ENCODE peak calls at places on chromosomes 2 and 18, in seven cellular contexts. Q is heart left ventricle, A is upper lobe of right lung, G is mesendoderm, Y is pancreas, M is GM23248, X is neuronal stem cell. H is an unnamed sample.

GRCh38 chr2:223548194-223548593 is 54.0 kb downstream of the SCG2 start:
- DNase-seq in X (no peak), G (no peak), A (no peak), M (no peak), Q (no peak), Y (no peak), H (no peak)

GRCh38 chr2:240322231-240322955 is 113.1 kb upstream of the GPC1 start:
- DNase-seq in G (no peak), M (peak; percentile 23), Q (no peak), X (no peak), A (no peak), Y (no peak), H (no peak)

GRCh38 chr2:107730898-107731297 is 95.8 kb upstream of the RGPD4 start:
- DNase-seq in A (no peak), X (no peak), M (peak; percentile 2), Y (no peak), Q (no peak), G (no peak), H (no peak)

GRCh38 chr18:5294618-5295230 is 802 bp downstream of the ZBTB14 start:
- DNase-seq in X (peak; percentile 54), Y (peak; percentile 70), A (peak; percentile 86), Q (peak; percentile 63), M (no peak), G (peak; percentile 85), H (peak; percentile 33)

GRCh38 chr2:28705743-28706142 is 45.9 kb upstream of the PPP1CB start:
- DNase-seq in A (no peak), M (no peak), X (no peak), Q (no peak), G (no peak), Y (no peak), H (no peak)

GRCh38 chr18:77052297-77052645 is 80.3 kb downstream of the MBP start:
- DNase-seq in M (no peak), Q (no peak), A (no peak), Y (peak; percentile 14), G (no peak), X (no peak), H (no peak)

GRCh38 chr2:12965540-12966269 is 249.0 kb downstream of the TRIB2 start:
- DNase-seq in Q (no peak), M (peak; percentile 86), Y (no peak), G (peak; percentile 56), X (no peak), A (no peak), H (peak; percentile 24)

GRCh38 chr18:46660955-46661749 is 4.1 kb upstream of the LOXHD1 start:
- DNase-seq in M (peak; percentile 55), G (peak; percentile 76), A (no peak), Y (no peak), X (peak; percentile 40), Q (no peak), H (peak; percentile 70)

GRCh38 chr2:58006256-58006951 is 40.2 kb upstream of the VRK2 start:
- DNase-seq in X (no peak), Y (no peak), M (no peak), A (no peak), Q (no peak), G (no peak), H (no peak)

GRCh38 chr2:143530753-143531152 is 401.5 kb downstream of the ARHGAP15 start:
- DNase-seq in A (no peak), Y (no peak), G (no peak), Q (no peak), M (no peak), X (no peak), H (no peak)

GRCh38 chr2:184628051-184628450 is 29.7 kb downstream of the ZNF804A start:
- DNase-seq in Q (no peak), M (no peak), G (no peak), A (no peak), X (no peak), Y (no peak), H (no peak)

GRCh38 chr2:120218181-120218580 is 5.0 kb downstream of the TMEM185B start:
- DNase-seq in G (no peak), Y (no peak), A (no peak), M (no peak), Q (no peak), X (no peak), H (no peak)

GRCh38 chr2:102844911-102845310 is 83.1 kb downstream of the TMEM182 start:
- DNase-seq in G (no peak), Q (no peak), M (no peak), X (no peak), Y (no peak), A (no peak), H (no peak)
- H3K4me3 ChIP-seq in G (no peak overlapping the region), Q (no peak overlapping the region), M (no peak overlapping the region), X (no peak overlapping the region), Y (no peak overlapping the region), A (no peak overlapping the region), H (no peak overlapping the region)

GRCh38 chr2:238739668-238740067 is 108.2 kb upstream of the TWIST2 start:
- DNase-seq in G (no peak), Y (no peak), A (no peak), Q (no peak), M (no peak), X (no peak), H (peak; percentile 21)
- H3K4me1 ChIP-seq in G (no peaks in the 10 kb centered on the region), Y (no peaks in the 10 kb centered on the region), A (no peaks in the 10 kb centered on the region), Q (no peaks in the 10 kb centered on the region), M (no peaks in the 10 kb centered on the region), X (no peaks in the 10 kb centered on the region), H (no peaks in the 10 kb centered on the region)

GRCh38 chr2:118029025-118029424 is 15.2 kb upstream of the CCDC93 start:
- DNase-seq in A (no peak), X (no peak), G (no peak), Q (no peak), Y (no peak), M (no peak), H (no peak)

GRCh38 chr2:118032169-118033013 is 18.5 kb upstream of the CCDC93 start:
- DNase-seq in M (peak; percentile 69), Y (peak; percentile 31), Q (no peak), X (peak; percentile 23), G (peak; percentile 45), A (no peak), H (peak; percentile 62)

GRCh38 chr2:118031566-118031965 is 17.7 kb upstream of the CCDC93 start:
- DNase-seq in G (no peak), X (no peak), M (no peak), Y (no peak), Q (no peak), A (no peak), H (no peak)
- H3K27me3 ChIP-seq in G (no peaks in the 10 kb centered on the region), X (peaks cover 19% of the 10 kb centered on the region), M (peaks cover 29% of the 10 kb centered on the region), Y (no peaks in the 10 kb centered on the region), Q (peaks cover 2% of the 10 kb centered on the region), A (peaks cover 15% of the 10 kb centered on the region), H (peaks cover 15% of the 10 kb centered on the region)

GRCh38 chr18:21083017-21083416 is 28.6 kb downstream of the ROCK1 start:
- DNase-seq in A (no peak), X (no peak), Q (no peak), G (no peak), M (no peak), Y (no peak), H (no peak)

GRCh38 chr18:21080576-21080975 is 31.0 kb downstream of the ROCK1 start:
- DNase-seq in Q (no peak), X (no peak), G (no peak), Y (no peak), M (no peak), A (no peak), H (no peak)

GRCh38 chr18:21085579-21086161 is 25.9 kb downstream of the ROCK1 start:
- DNase-seq in Y (no peak), M (peak; percentile 12), X (no peak), Q (no peak), A (no peak), G (no peak), H (no peak)

GRCh38 chr18:21081425-21081824 is 30.2 kb downstream of the ROCK1 start:
- DNase-seq in Y (no peak), G (no peak), Q (no peak), M (no peak), X (no peak), A (no peak), H (no peak)

DNA sequence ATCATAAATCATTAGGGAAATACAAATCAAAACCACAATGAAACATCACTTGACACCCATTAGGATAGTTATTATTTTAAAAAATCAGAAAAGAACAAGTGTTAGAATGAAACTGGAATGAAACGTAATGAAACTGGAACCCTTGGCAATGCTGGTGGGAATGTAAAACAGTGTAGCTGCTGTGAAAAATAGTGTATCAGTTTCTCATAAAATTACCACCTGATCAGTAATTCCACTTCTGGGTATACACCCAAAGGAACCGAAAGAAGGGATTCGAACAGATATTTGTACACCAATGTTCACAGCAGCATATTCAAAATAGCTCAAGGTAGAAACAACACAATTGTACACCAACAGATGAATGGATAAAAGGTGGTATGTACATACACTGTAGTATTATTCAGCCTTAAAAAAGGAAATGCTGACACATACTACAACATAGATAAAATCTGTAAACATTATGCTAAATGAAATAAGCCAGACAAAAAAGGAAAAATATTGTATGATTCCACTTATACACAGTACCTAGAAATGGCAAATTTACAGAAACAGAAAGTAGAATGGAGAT is 27.0 kb downstream of the ROCK1 start:
- DNase-seq in A (no peak), M (no peak), X (no peak), Q (no peak), Y (no peak), G (no peak), H (no peak)
- H3K4me3 ChIP-seq in A (no peak overlapping the region), M (no peak overlapping the region), X (no peak overlapping the region), Q (no peak overlapping the region), Y (no peak overlapping the region), G (no peak overlapping the region), H (no peak overlapping the region)

GRCh38 chr2:239266779-239267410 is 133.9 kb downstream of the HDAC4 start:
- DNase-seq in Y (no peak), M (no peak), A (no peak), Q (peak; percentile 38), G (no peak), X (no peak), H (no peak)
- H3K4me1 ChIP-seq in Y (peaks cover 24% of the 10 kb centered on the region), M (peaks cover 33% of the 10 kb centered on the region), A (peaks cover 54% of the 10 kb centered on the region), Q (peaks cover 75% of the 10 kb centered on the region), G (peaks cover 16% of the 10 kb centered on the region), X (peaks cover 23% of the 10 kb centered on the region), H (peaks cover 14% of the 10 kb centered on the region)

DNA sequence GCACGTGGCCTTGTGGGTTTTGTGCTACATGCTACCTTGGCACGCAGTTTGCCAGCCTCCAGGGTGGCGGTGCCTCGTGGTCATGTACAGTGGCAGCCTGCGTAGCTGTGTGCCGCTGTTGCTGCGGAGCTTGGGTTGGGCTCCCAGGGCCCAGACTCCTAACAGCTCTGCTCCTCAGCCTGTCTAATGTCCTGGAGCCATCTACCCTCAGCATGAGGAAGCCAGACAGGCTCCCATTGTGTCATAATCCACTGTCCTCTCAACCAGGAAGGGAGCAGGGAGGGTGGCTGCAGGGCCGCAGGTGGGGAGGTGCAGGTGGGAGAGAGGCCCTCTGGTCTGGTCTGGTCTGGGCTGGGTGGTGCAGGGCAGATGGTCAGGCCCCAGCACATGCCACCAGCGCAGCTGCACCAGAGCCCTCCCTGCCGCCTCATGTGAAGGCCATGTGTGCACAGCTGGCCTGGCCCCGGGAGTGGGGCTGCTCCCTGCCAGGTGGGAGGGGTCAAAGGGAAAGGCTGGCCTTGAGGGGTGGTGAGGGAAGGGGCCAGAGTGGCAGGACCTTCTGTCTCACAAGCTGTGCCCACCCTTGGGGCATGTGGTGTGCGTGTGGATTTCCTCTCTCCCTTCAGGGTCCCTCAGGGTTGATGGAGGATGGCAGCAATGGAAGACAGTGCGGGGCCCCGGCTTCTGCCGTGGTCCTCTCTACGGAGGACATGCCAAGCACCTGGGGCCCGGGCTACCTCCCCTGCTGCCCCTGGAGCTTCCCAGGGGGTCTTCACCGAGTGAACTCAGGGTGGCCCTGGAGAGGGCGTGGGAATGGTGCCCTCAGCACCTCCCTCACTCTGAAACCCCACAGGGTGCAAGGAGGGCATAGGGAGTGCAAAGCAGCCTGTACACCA is 4.8 kb downstream of the ATOH8 start:
- DNase-seq in A (no peak), Q (no peak), M (peak; percentile 58), G (no peak), Y (peak; percentile 50), X (no peak), H (peak; percentile 83)
- H3K27me3 ChIP-seq in A (no peaks in the 10 kb centered on the region), Q (no peaks in the 10 kb centered on the region), M (no peaks in the 10 kb centered on the region), G (peaks cover 4% of the 10 kb centered on the region), Y (no peaks in the 10 kb centered on the region), X (no peaks in the 10 kb centered on the region), H (no peaks in the 10 kb centered on the region)

GRCh38 chr2:219509780-219510511 is 4.3 kb upstream of the ASIC4 start:
- DNase-seq in M (peak; percentile 79), Q (peak; percentile 60), X (no peak), G (peak; percentile 87), Y (peak; percentile 65), A (no peak), H (peak; percentile 82)
- H3K4me3 ChIP-seq in M (peak overlapping the region; percentile 56), Q (peak overlapping the region; percentile 31), X (peak overlapping the region; percentile 79), G (no peak overlapping the region), Y (no peak overlapping the region), A (peak overlapping the region; percentile 6), H (peak overlapping the region; percentile 47)